ENCODE peak calls at places on chromosomes 3 and 15, in eight cellular contexts. Y is IMR-90, T is transverse colon, O is A549, F is body of pancreas, U is ovary, Z is tibial nerve, V is HCT116. J is an unnamed sample.

GRCh38 chr3:130811552-130811951 is 64.9 kb upstream of the PIK3R4 start:
- DNase-seq in Y (no peak), T (no peak), O (no peak), F (no peak), U (no peak), Z (no peak), V (no peak), J (no peak)

GRCh38 chr15:42053914-42054313 is 33.1 kb upstream of the PLA2G4E start:
- DNase-seq in Y (no peak), T (no peak), O (no peak), F (peak), U (no peak), Z (no peak), V (no peak), J (peak)

GRCh38 chr3:131602011-131602779 is 99.4 kb upstream of the MRPL3 start:
- DNase-seq in Y (no peak), T (no peak), O (no peak), F (no peak), U (no peak), Z (no peak), V (no peak), J (peak)

GRCh38 chr15:101308604-101309435 is 13.8 kb upstream of the SNRPA1 start:
- DNase-seq in Y (no peak), T (no peak), O (no peak), F (no peak), U (no peak), Z (no peak), V (no peak), J (no peak)

GRCh38 chr15:41970456-41970855 is 1.9 kb downstream of the EHD4 start:
- DNase-seq in Y (no peak), T (peak), O (no peak), F (no peak), U (no peak), Z (no peak), V (no peak), J (no peak)

GRCh38 chr3:152595975-152596832 is 238.7 kb upstream of the P2RY1 start:
- DNase-seq in Y (peak), T (peak), O (no peak), F (peak), U (peak), Z (peak), V (no peak), J (peak)

GRCh38 chr3:30496496-30496966 is 109.9 kb upstream of the TGFBR2 start:
- DNase-seq in Y (peak), T (peak), O (no peak), F (peak), U (peak), Z (peak), V (no peak), J (no peak)

GRCh38 chr15:66095871-66096710 is 157.5 kb downstream of the MEGF11 start:
- DNase-seq in Y (no peak), T (no peak), O (no peak), F (no peak), U (no peak), Z (no peak), V (no peak), J (no peak)

GRCh38 chr15:94272251-94272898 is 41.0 kb downstream of the MCTP2 start:
- DNase-seq in Y (no peak), T (no peak), O (no peak), F (no peak), U (no peak), Z (no peak), V (no peak), J (no peak)

GRCh38 chr3:64995857-64996564 is 308.2 kb upstream of the ADAMTS9 start:
- DNase-seq in Y (peak), T (no peak), O (no peak), F (no peak), U (no peak), Z (no peak), V (no peak), J (no peak)

GRCh38 chr15:90101130-90101968 is 919 bp downstream of the IDH2 start:
- DNase-seq in Y (no peak), T (peak), O (no peak), F (peak), U (peak), Z (peak), V (no peak), J (peak)

GRCh38 chr15:94582368-94582767 is 351.0 kb downstream of the MCTP2 start:
- DNase-seq in Y (no peak), T (no peak), O (no peak), F (no peak), U (no peak), Z (peak), V (peak), J (peak)

GRCh38 chr3:138049157-138049919 is 39.4 kb downstream of the CLDN18 start:
- DNase-seq in Y (peak), T (no peak), O (no peak), F (no peak), U (no peak), Z (no peak), V (no peak), J (no peak)

GRCh38 chr3:101195951-101196713 is 124.2 kb downstream of the IMPG2 start:
- DNase-seq in Y (peak), T (no peak), O (peak), F (no peak), U (no peak), Z (peak), V (peak), J (no peak)

GRCh38 chr3:111924283-111924682 is 54.5 kb upstream of the ABHD10 start:
- DNase-seq in Y (no peak), T (peak), O (no peak), F (peak), U (peak), Z (no peak), V (no peak), J (no peak)

DNA sequence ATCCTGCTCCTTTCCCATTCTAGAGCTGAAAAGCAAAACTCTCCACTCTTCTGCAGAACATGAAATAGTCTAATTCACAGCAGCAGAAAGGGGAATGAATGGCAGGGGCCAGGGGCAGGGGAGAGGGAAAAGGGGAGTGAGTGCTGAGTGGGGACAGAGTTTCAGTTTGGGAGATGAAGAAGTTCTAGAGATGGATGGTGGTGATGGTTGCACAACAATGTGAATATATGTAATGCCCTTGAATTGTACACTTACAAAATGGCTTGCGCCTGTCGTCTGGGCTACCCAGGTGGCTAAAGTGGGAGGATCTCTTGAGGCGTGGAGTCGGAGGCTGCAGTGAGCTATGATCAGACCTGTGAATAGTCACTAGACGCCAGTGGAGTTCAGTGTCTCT is 78.5 kb upstream of the MEF2A start:
- DNase-seq in Y (no peak), T (no peak), O (no peak), F (no peak), U (no peak), Z (no peak), V (no peak), J (no peak)
- H3K4me3 ChIP-seq in Y (no peak), T (no peak), O (peak), F (no peak), U (no peak), Z (no peak), V (no peak), J (peak)

DNA sequence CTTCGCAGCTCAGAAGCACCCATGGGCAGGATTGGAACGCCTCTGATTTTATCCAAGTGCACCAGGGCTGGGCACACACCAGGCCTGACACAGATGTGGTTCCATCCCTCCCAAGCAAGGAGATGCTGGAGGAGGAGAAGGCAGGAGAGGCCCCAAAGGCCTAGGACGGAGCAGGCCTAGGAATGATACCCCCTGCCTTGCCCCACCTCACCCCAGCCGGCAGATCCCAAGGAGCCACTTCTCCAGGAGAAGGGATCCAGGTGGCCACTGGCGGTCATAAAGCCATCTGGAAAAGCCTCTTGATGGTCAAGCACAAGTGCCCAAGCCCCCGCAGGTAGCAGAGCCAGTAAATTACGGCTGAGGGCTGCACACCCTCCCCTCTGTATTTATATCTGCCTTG is 211.8 kb downstream of the TBC1D2B start:
- DNase-seq in Y (no peak), T (peak), O (no peak), F (no peak), U (no peak), Z (no peak), V (no peak), J (no peak)
- TF ChIP-seq POLR2A in Y (no peak), T (no peak), O (no peak), F (no peak), U (no peak), Z (no peak), V (no peak), J (no peak)

DNA sequence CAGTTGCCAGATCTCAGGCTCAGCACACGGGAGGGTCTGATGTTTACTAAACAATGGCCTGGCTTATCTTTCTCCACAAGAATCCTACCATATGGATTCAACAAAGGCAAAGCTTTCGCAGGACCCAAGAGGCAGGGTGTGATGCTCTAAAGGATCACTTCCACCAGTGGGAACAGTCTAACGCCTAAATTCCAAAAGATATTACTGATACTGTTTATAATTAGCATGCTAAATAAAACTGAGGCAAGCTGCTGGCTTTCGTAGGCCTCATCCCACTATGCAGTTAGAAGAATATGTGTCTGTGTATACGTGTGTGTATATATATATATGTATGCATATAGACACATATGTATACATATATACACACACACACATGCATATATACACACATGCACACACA is 22.3 kb downstream of the RORA start:
- DNase-seq in Y (no peak), T (no peak), O (no peak), F (no peak), U (no peak), Z (no peak), V (no peak), J (no peak)
- H3K27ac ChIP-seq in Y (no peak), T (no peak), O (no peak), F (no peak), U (no peak), Z (no peak), V (no peak), J (no peak)

GRCh38 chr3:187314176-187314575 is 22.6 kb upstream of the MASP1 start:
- DNase-seq in Y (no peak), T (no peak), O (no peak), F (no peak), U (no peak), Z (no peak), V (no peak), J (no peak)

GRCh38 chr3:187315872-187316271 is 24.3 kb upstream of the MASP1 start:
- DNase-seq in Y (no peak), T (no peak), O (no peak), F (no peak), U (no peak), Z (no peak), V (no peak), J (no peak)

GRCh38 chr3:187321766-187322165 is 30.2 kb upstream of the MASP1 start:
- DNase-seq in Y (no peak), T (no peak), O (no peak), F (no peak), U (no peak), Z (no peak), V (no peak), J (no peak)

GRCh38 chr3:187319699-187320302 is 28.3 kb upstream of the MASP1 start:
- DNase-seq in Y (peak), T (peak), O (peak), F (peak), U (peak), Z (peak), V (peak), J (peak)

DNA sequence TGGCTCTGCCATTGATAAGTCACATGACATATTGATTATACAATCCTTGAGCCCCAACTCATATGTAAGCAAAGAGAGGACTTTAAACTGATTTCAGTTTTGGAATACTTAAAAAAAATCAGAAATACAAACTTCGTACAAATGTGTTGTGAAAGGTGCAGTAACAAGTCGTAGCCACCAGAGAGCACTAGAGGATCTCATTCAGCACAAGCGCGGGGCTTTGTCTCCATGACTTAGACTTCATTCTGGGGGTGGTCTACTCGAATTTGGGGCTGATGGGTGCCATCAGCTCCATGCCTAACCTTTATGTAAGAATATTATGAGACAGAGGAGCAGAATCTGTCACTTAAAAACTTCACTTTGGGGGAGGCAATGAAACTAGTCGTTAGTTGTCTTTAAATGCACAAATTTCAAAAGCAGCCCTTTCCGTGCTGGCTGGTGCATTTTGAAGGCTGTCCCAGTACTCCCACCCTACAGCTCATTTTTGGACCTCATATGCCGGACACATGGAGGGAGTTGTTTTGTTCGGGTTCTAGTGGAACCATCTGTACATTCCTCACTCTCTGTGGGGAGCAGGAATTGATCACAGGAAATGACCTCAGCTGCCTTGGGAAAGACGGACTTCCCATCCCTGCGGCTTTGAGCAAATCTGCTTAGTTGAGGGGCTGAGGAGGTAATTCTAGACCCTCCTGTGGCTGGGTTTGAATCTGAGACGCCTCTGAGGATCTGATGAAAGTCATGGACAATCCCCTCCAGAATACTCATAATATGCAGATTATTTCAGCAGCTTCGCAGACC is 27.5 kb upstream of the MASP1 start:
- DNase-seq in Y (peak), T (peak), O (peak), F (peak), U (peak), Z (peak), V (peak), J (peak)
- H3K4me3 ChIP-seq in Y (peak), T (no peak), O (peak), F (no peak), U (peak), Z (peak), V (peak), J (peak)

DNA sequence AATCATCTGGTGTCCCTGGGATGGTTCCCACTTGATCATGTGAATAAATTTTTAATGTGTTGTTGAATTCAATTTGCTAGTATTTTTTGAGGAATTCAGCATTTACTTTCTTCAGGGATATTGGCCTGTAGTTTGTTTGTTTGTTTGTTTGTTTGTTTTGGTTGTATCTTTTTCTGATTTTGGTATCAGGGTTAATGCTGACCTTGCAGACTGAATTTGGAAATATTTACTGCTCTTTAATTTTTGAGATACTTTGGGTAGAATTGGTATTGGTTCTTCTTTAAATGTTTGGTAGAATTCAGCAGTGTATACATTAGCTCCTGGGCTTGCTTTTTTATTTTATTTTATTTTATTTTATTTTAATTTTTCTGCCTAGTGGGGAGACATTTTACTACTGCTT is 803.7 kb downstream of the NAALADL2 start:
- DNase-seq in Y (no peak), T (no peak), O (no peak), F (no peak), U (no peak), Z (no peak), V (no peak), J (no peak)
- TF ChIP-seq POLR2A in Y (no peak), T (no peak), O (no peak), F (no peak), U (no peak), Z (no peak), V (no peak), J (no peak)

GRCh38 chr3:142976621-142977398 is 13.3 kb upstream of the PAQR9 start:
- DNase-seq in Y (peak), T (peak), O (peak), F (peak), U (peak), Z (peak), V (peak), J (peak)
- H3K27ac ChIP-seq in Y (no peak), T (no peak), O (peak), F (no peak), U (no peak), Z (no peak), V (no peak), J (no peak)

GRCh38 chr3:48446425-48447193 is at the start of gene ATRIP:
- DNase-seq in Y (peak), T (peak), O (peak), F (peak), U (peak), Z (peak), V (peak), J (peak)

GRCh38 chr3:48441940-48442339 is 1.9 kb downstream of the TMA7 start:
- DNase-seq in Y (no peak), T (no peak), O (no peak), F (no peak), U (no peak), Z (no peak), V (no peak), J (no peak)

GRCh38 chr3:48446043-48446424 is 503 bp upstream of the ATRIP start:
- DNase-seq in Y (no peak), T (no peak), O (no peak), F (no peak), U (no peak), Z (no peak), V (no peak), J (no peak)

GRCh38 chr3:48440590-48440958 is 517 bp downstream of the TMA7 start:
- DNase-seq in Y (no peak), T (peak), O (no peak), F (no peak), U (no peak), Z (no peak), V (no peak), J (peak)

GRCh38 chr3:48445277-48445882 is 1.2 kb upstream of the ATRIP start:
- DNase-seq in Y (no peak), T (no peak), O (no peak), F (no peak), U (no peak), Z (no peak), V (no peak), J (no peak)
- H3K4me3 ChIP-seq in Y (no peak), T (no peak), O (peak), F (no peak), U (no peak), Z (no peak), V (peak), J (no peak)

DNA sequence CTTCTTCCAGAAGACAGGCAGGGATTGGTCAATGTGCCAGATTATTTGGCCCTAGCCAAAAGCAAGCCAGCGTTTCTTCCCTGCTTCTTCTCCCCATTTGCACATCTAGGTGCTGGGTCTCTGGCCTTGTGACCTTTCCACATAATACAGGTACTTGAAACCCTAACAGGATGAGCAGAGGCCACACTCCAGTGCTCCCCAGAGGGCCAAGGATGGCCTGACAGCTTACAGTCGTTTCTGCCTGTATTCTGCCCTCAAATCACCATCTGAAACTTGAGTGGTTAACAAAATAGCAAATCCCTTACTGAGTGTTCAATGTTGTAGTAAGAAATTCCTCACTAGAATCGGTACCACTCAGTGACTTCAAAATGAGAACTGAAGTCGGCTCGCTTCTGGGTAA is 29.1 kb downstream of the MKRN2 start:
- DNase-seq in Y (no peak), T (no peak), O (no peak), F (no peak), U (no peak), Z (no peak), V (no peak), J (no peak)
- TF ChIP-seq POLR2A in Y (no peak), T (no peak), O (no peak), F (no peak), U (no peak), Z (no peak), V (no peak), J (no peak)

GRCh38 chr15:75637245-75638009 is 2.6 kb downstream of the IMP3 start:
- DNase-seq in Y (no peak), T (no peak), O (no peak), F (no peak), U (no peak), Z (no peak), V (no peak), J (no peak)
- H3K27ac ChIP-seq in Y (no peak), T (peak), O (peak), F (peak), U (no peak), Z (no peak), V (no peak), J (peak)

GRCh38 chr3:177154733-177155132 is 42.5 kb downstream of the TBL1XR1 start:
- DNase-seq in Y (no peak), T (no peak), O (no peak), F (no peak), U (no peak), Z (no peak), V (no peak), J (no peak)
- H3K4me3 ChIP-seq in Y (no peak), T (no peak), O (no peak), F (no peak), U (no peak), Z (no peak), V (no peak), J (no peak)